ENCODE peak calls at places on chromosomes 1 and 21, in seven cellular contexts. H is DND-41, K is PC-3, C is mammary epithelial cell, A is IMR-90, V is A549, W is HCT116. Q is an unnamed sample.

GRCh38 chr1:22828151-22828817 is 117.6 kb downstream of the EPHB2 start:
- DNase-seq in H (no peak), K (no peak), C (no peak), A (no peak), V (no peak), W (no peak), Q (no peak)

GRCh38 chr1:183278736-183279591 is 92.9 kb downstream of the LAMC2 start:
- DNase-seq in H (no peak), K (peak; percentile 78), C (peak; percentile 95), A (peak; percentile 68), V (no peak), W (no peak), Q (no peak)

GRCh38 chr1:93980320-93980744 is 71.1 kb upstream of the GCLM start:
- DNase-seq in H (peak; percentile 21), K (peak; percentile 18), C (no peak), A (no peak), V (no peak), W (no peak), Q (no peak)

GRCh38 chr1:31792116-31792515 is 23.7 kb downstream of the SPOCD1 start:
- DNase-seq in H (no peak), K (no peak), C (no peak), A (no peak), V (no peak), W (no peak), Q (no peak)

GRCh38 chr1:198932351-198932991 is 293.6 kb downstream of the PTPRC start:
- DNase-seq in H (peak; percentile 48), K (peak; percentile 78), C (peak; percentile 79), A (peak; percentile 75), V (no peak), W (peak; percentile 56), Q (no peak)

GRCh38 chr1:209895709-209896108 is 42.3 kb upstream of the SYT14 start:
- DNase-seq in H (no peak), K (peak; percentile 96), C (peak; percentile 96), A (peak; percentile 86), V (no peak), W (no peak), Q (no peak)

GRCh38 chr1:78884685-78885452 is 121.7 kb downstream of the ADGRL4 start:
- DNase-seq in H (no peak), K (no peak), C (no peak), A (peak; percentile 21), V (no peak), W (no peak), Q (no peak)

GRCh38 chr1:223143760-223144248 is 756 bp upstream of the TLR5 start:
- DNase-seq in H (peak; percentile 27), K (no peak), C (no peak), A (no peak), V (no peak), W (no peak), Q (peak; percentile 96)

GRCh38 chr1:97870574-97870973 is 50.3 kb downstream of the DPYD start:
- DNase-seq in H (no peak), K (no peak), C (no peak), A (no peak), V (no peak), W (no peak), Q (no peak)

GRCh38 chr1:59434336-59434735 is 137.4 kb downstream of the FGGY start:
- DNase-seq in H (no peak), K (peak; percentile 86), C (no peak), A (no peak), V (no peak), W (no peak), Q (no peak)

GRCh38 chr1:56435434-56436337 is 143.7 kb downstream of the PLPP3 start:
- DNase-seq in H (no peak), K (no peak), C (no peak), A (no peak), V (no peak), W (no peak), Q (no peak)

GRCh38 chr1:81224222-81224621 is 576.5 kb upstream of the ADGRL2 start:
- DNase-seq in H (no peak), K (no peak), C (no peak), A (no peak), V (no peak), W (no peak), Q (no peak)

GRCh38 chr1:93552751-93553455 is 105.0 kb downstream of the FNBP1L start:
- DNase-seq in H (peak; percentile 32), K (no peak), C (peak; percentile 78), A (peak; percentile 53), V (no peak), W (peak; percentile 16), Q (no peak)

GRCh38 chr21:16192900-16193299 is 463.1 kb downstream of the USP25 start:
- DNase-seq in H (no peak), K (peak; percentile 70), C (peak; percentile 69), A (peak; percentile 20), V (peak; percentile 81), W (no peak), Q (no peak)

GRCh38 chr1:59455206-59455605 is 158.3 kb downstream of the FGGY start:
- DNase-seq in H (no peak), K (peak; percentile 78), C (peak; percentile 58), A (peak; percentile 80), V (peak; percentile 4), W (no peak), Q (no peak)

GRCh38 chr21:25361097-25361496 is 246.2 kb downstream of the MRPL39 start:
- DNase-seq in H (no peak), K (peak; percentile 69), C (no peak), A (no peak), V (no peak), W (no peak), Q (no peak)

GRCh38 chr1:234270103-234270502 is 103.2 kb upstream of the COA6 start:
- DNase-seq in H (no peak), K (no peak), C (no peak), A (no peak), V (no peak), W (no peak), Q (no peak)

GRCh38 chr1:119918301-119918700 is 22.0 kb upstream of the ADAM30 start:
- DNase-seq in H (no peak), K (no peak), C (no peak), A (no peak), V (no peak), W (no peak), Q (no peak)

GRCh38 chr1:30058966-30059365 is 664.4 kb downstream of the MATN1 start:
- DNase-seq in H (no peak), K (peak; percentile 86), C (peak; percentile 89), A (peak; percentile 90), V (peak; percentile 69), W (peak; percentile 26), Q (no peak)

GRCh38 chr1:1528639-1529267 is 11.7 kb downstream of the TMEM240 start:
- DNase-seq in H (no peak), K (no peak), C (no peak), A (no peak), V (no peak), W (no peak), Q (no peak)

GRCh38 chr1:227174136-227174535 is 144.2 kb downstream of the CDC42BPA start:
- DNase-seq in H (no peak), K (peak; percentile 78), C (peak; percentile 4), A (peak; percentile 70), V (no peak), W (no peak), Q (no peak)
- H3K4me2 ChIP-seq in H (no peak overlapping the region), K (peak overlapping the region; percentile 24), C (no peak overlapping the region), A (no peak overlapping the region), V (no peak overlapping the region), W (no peak overlapping the region), Q (no peak overlapping the region)

GRCh38 chr1:110673805-110674336 is 869 bp downstream of the KCNA3 start:
- DNase-seq in H (peak; percentile 18), K (no peak), C (no peak), A (no peak), V (no peak), W (no peak), Q (no peak)

GRCh38 chr1:110673197-110673701 is 1.5 kb downstream of the KCNA3 start:
- DNase-seq in H (peak; percentile 10), K (no peak), C (no peak), A (no peak), V (no peak), W (no peak), Q (peak; percentile 23)

GRCh38 chr1:110672753-110673108 is 2.0 kb downstream of the KCNA3 start:
- DNase-seq in H (peak; percentile 29), K (no peak), C (no peak), A (no peak), V (no peak), W (no peak), Q (peak; percentile 66)

GRCh38 chr1:110675060-110675791 is 486 bp upstream of the KCNA3 start:
- DNase-seq in H (no peak), K (no peak), C (no peak), A (no peak), V (no peak), W (no peak), Q (no peak)

GRCh38 chr1:110674337-110675059 is at the start of gene KCNA3:
- DNase-seq in H (peak; percentile 51), K (no peak), C (no peak), A (no peak), V (no peak), W (no peak), Q (peak; percentile 66)
- TF ChIP-seq CTCF in H (peak; percentile 37), K (no peak), C (no peak), A (no peak), V (no peak), W (no peak), Q (peak; percentile 11)

GRCh38 chr1:212683357-212683722 is 16.3 kb downstream of the BATF3 start:
- DNase-seq in H (peak; percentile 65), K (no peak), C (no peak), A (no peak), V (no peak), W (no peak), Q (no peak)
- H3K4me2 ChIP-seq in H (no peak overlapping the region), K (no peak overlapping the region), C (no peak overlapping the region), A (no peak overlapping the region), V (no peak overlapping the region), W (no peak overlapping the region), Q (no peak overlapping the region)

GRCh38 chr21:31548688-31549087 is 110.8 kb upstream of the SOD1 start:
- DNase-seq in H (no peak), K (no peak), C (no peak), A (no peak), V (no peak), W (no peak), Q (peak; percentile 24)
- TF ChIP-seq CTCF in H (no peak), K (peak; percentile 25), C (no peak), A (no peak), V (no peak), W (peak; percentile 11), Q (peak; percentile 30)

DNA sequence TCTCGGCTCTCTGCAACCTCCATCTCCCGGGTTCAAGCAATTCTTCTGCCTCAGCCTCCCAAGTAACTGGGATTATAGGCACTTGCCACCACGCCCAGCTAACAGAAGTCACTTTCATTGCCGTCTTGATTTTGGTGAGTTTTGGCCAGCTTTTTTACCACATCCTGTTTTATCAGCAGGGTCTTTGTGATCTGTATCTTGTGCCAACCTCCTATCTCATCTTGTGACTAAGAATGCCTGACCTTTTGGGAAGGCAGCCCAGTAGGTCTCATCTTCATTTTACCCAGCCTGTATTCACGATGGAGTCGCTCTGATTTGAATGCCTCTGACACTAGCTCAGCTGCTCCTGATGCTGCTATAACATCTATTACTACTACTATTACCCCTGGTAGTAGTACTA is 46.8 kb upstream of the BARHL2 start:
- DNase-seq in H (peak; percentile 21), K (no peak), C (no peak), A (no peak), V (no peak), W (no peak), Q (no peak)
- H3K4me2 ChIP-seq in H (no peak overlapping the region), K (no peak overlapping the region), C (no peak overlapping the region), A (no peak overlapping the region), V (no peak overlapping the region), W (no peak overlapping the region), Q (no peak overlapping the region)

GRCh38 chr1:53172751-53173498 is 23.7 kb upstream of the CPT2 start:
- DNase-seq in H (no peak), K (peak; percentile 52), C (no peak), A (no peak), V (peak; percentile 86), W (no peak), Q (no peak)
- TF ChIP-seq CTCF in H (no peak), K (peak; percentile 51), C (no peak), A (peak; percentile 9), V (peak; percentile 45), W (peak; percentile 34), Q (no peak)

Q was measured in MM.1S.